ENCODE peak calls at places on chromosomes 4 and X, in ten cellular contexts. One of them, this sample, is unnamed. For H3K4me1, the result is how much of the 10 kb centered on the place peaks cover.

GRCh38 chrX:68571292-68572256 is 72.7 kb downstream of the YIPF6 start:
- DNase-seq in body of pancreas: no peak
- DNase-seq in heart left ventricle: no peak
- DNase-seq in IMR-90: peak
- DNase-seq in astrocyte: peak
- DNase-seq in ascending aorta: no peak
- DNase-seq in tibial artery: no peak
- DNase-seq in transverse colon: no peak
- DNase-seq in HCT116: peak
- DNase-seq in adrenal gland: no peak
- DNase-seq in this sample: peak

GRCh38 chr4:133493776-133494175 is 344.7 kb downstream of the PCDH10 start:
- DNase-seq in body of pancreas: no peak
- DNase-seq in heart left ventricle: no peak
- DNase-seq in IMR-90: no peak
- DNase-seq in astrocyte: peak
- DNase-seq in ascending aorta: no peak
- DNase-seq in tibial artery: no peak
- DNase-seq in transverse colon: no peak
- DNase-seq in HCT116: no peak
- DNase-seq in adrenal gland: no peak
- DNase-seq in this sample: no peak

GRCh38 chr4:113073614-113074013 is 24.2 kb downstream of the ANK2 start:
- DNase-seq in body of pancreas: no peak
- DNase-seq in heart left ventricle: no peak
- DNase-seq in IMR-90: no peak
- DNase-seq in astrocyte: no peak
- DNase-seq in ascending aorta: no peak
- DNase-seq in tibial artery: no peak
- DNase-seq in transverse colon: no peak
- DNase-seq in HCT116: no peak
- DNase-seq in adrenal gland: no peak
- DNase-seq in this sample: no peak

GRCh38 chr4:82799006-82799881 is 648 bp upstream of the SCD5 start:
- DNase-seq in body of pancreas: peak
- DNase-seq in heart left ventricle: no peak
- DNase-seq in IMR-90: no peak
- DNase-seq in astrocyte: no peak
- DNase-seq in ascending aorta: no peak
- DNase-seq in tibial artery: no peak
- DNase-seq in transverse colon: peak
- DNase-seq in HCT116: no peak
- DNase-seq in adrenal gland: no peak
- DNase-seq in this sample: peak

GRCh38 chr4:55251352-55251751 is 94.7 kb upstream of the SRD5A3 start:
- DNase-seq in body of pancreas: no peak
- DNase-seq in heart left ventricle: no peak
- DNase-seq in IMR-90: no peak
- DNase-seq in astrocyte: no peak
- DNase-seq in ascending aorta: no peak
- DNase-seq in tibial artery: no peak
- DNase-seq in transverse colon: no peak
- DNase-seq in HCT116: no peak
- DNase-seq in adrenal gland: no peak
- DNase-seq in this sample: no peak

GRCh38 chr4:163344147-163345050 is 707 bp downstream of the NPY5R start:
- DNase-seq in body of pancreas: peak
- DNase-seq in heart left ventricle: no peak
- DNase-seq in IMR-90: no peak
- DNase-seq in astrocyte: no peak
- DNase-seq in ascending aorta: no peak
- DNase-seq in tibial artery: no peak
- DNase-seq in transverse colon: no peak
- DNase-seq in HCT116: no peak
- DNase-seq in adrenal gland: no peak
- DNase-seq in this sample: no peak

GRCh38 chrX:130793966-130794365 is 109.0 kb downstream of the ENOX2 start:
- DNase-seq in body of pancreas: no peak
- DNase-seq in heart left ventricle: no peak
- DNase-seq in IMR-90: no peak
- DNase-seq in astrocyte: no peak
- DNase-seq in ascending aorta: no peak
- DNase-seq in tibial artery: no peak
- DNase-seq in transverse colon: no peak
- DNase-seq in HCT116: no peak
- DNase-seq in adrenal gland: no peak
- DNase-seq in this sample: no peak

GRCh38 chr4:28490669-28491068 is 1630.0 kb downstream of the STIM2 start:
- DNase-seq in body of pancreas: no peak
- DNase-seq in heart left ventricle: no peak
- DNase-seq in IMR-90: peak
- DNase-seq in astrocyte: peak
- DNase-seq in ascending aorta: no peak
- DNase-seq in tibial artery: no peak
- DNase-seq in transverse colon: no peak
- DNase-seq in HCT116: no peak
- DNase-seq in adrenal gland: no peak
- DNase-seq in this sample: no peak

GRCh38 chrX:149531599-149531998 is 9.2 kb upstream of the EOLA1 start:
- DNase-seq in body of pancreas: no peak
- DNase-seq in heart left ventricle: no peak
- DNase-seq in IMR-90: no peak
- DNase-seq in astrocyte: no peak
- DNase-seq in ascending aorta: no peak
- DNase-seq in tibial artery: no peak
- DNase-seq in transverse colon: no peak
- DNase-seq in HCT116: no peak
- DNase-seq in adrenal gland: no peak
- DNase-seq in this sample: peak

GRCh38 chrX:133362538-133362937 is 52.8 kb downstream of the GPC4 start:
- DNase-seq in body of pancreas: no peak
- DNase-seq in heart left ventricle: no peak
- DNase-seq in IMR-90: no peak
- DNase-seq in astrocyte: no peak
- DNase-seq in ascending aorta: no peak
- DNase-seq in tibial artery: no peak
- DNase-seq in transverse colon: no peak
- DNase-seq in HCT116: no peak
- DNase-seq in adrenal gland: no peak
- DNase-seq in this sample: no peak
- H3K4me1 ChIP-seq in body of pancreas: under half
- H3K4me1 ChIP-seq in heart left ventricle: under half
- H3K4me1 ChIP-seq in IMR-90: under half
- H3K4me1 ChIP-seq in astrocyte: under half
- H3K4me1 ChIP-seq in ascending aorta: under half
- H3K4me1 ChIP-seq in tibial artery: under half
- H3K4me1 ChIP-seq in transverse colon: under half
- H3K4me1 ChIP-seq in HCT116: under half
- H3K4me1 ChIP-seq in adrenal gland: under half
- H3K4me1 ChIP-seq in this sample: under half

GRCh38 chrX:1491851-1492349 is 39.2 kb upstream of the ASMTL start:
- DNase-seq in body of pancreas: no peak
- DNase-seq in heart left ventricle: no peak
- DNase-seq in IMR-90: no peak
- DNase-seq in astrocyte: no peak
- DNase-seq in ascending aorta: no peak
- DNase-seq in tibial artery: no peak
- DNase-seq in transverse colon: no peak
- DNase-seq in HCT116: peak
- DNase-seq in adrenal gland: no peak
- DNase-seq in this sample: peak

GRCh38 chrX:1493877-1494510 is 41.3 kb upstream of the ASMTL start:
- DNase-seq in body of pancreas: no peak
- DNase-seq in heart left ventricle: peak
- DNase-seq in IMR-90: no peak
- DNase-seq in astrocyte: no peak
- DNase-seq in ascending aorta: no peak
- DNase-seq in tibial artery: no peak
- DNase-seq in transverse colon: peak
- DNase-seq in HCT116: no peak
- DNase-seq in adrenal gland: no peak
- DNase-seq in this sample: peak

GRCh38 chrX:1492421-1493012 is 39.8 kb upstream of the ASMTL start:
- DNase-seq in body of pancreas: no peak
- DNase-seq in heart left ventricle: no peak
- DNase-seq in IMR-90: no peak
- DNase-seq in astrocyte: no peak
- DNase-seq in ascending aorta: no peak
- DNase-seq in tibial artery: no peak
- DNase-seq in transverse colon: no peak
- DNase-seq in HCT116: no peak
- DNase-seq in adrenal gland: no peak
- DNase-seq in this sample: no peak

GRCh38 chrX:1496076-1496475 is 40.9 kb downstream of the P2RY8 start:
- DNase-seq in body of pancreas: no peak
- DNase-seq in heart left ventricle: no peak
- DNase-seq in IMR-90: no peak
- DNase-seq in astrocyte: no peak
- DNase-seq in ascending aorta: no peak
- DNase-seq in tibial artery: no peak
- DNase-seq in transverse colon: no peak
- DNase-seq in HCT116: no peak
- DNase-seq in adrenal gland: no peak
- DNase-seq in this sample: no peak

GRCh38 chrX:1493317-1493856 is 40.7 kb upstream of the ASMTL start:
- DNase-seq in body of pancreas: no peak
- DNase-seq in heart left ventricle: no peak
- DNase-seq in IMR-90: no peak
- DNase-seq in astrocyte: no peak
- DNase-seq in ascending aorta: no peak
- DNase-seq in tibial artery: no peak
- DNase-seq in transverse colon: no peak
- DNase-seq in HCT116: no peak
- DNase-seq in adrenal gland: no peak
- DNase-seq in this sample: peak
- H3K4me1 ChIP-seq in body of pancreas: under half
- H3K4me1 ChIP-seq in heart left ventricle: under half
- H3K4me1 ChIP-seq in IMR-90: under half
- H3K4me1 ChIP-seq in astrocyte: under half
- H3K4me1 ChIP-seq in ascending aorta: under half
- H3K4me1 ChIP-seq in tibial artery: under half
- H3K4me1 ChIP-seq in transverse colon: under half
- H3K4me1 ChIP-seq in HCT116: under half
- H3K4me1 ChIP-seq in adrenal gland: under half
- H3K4me1 ChIP-seq in this sample: half or more

DNA sequence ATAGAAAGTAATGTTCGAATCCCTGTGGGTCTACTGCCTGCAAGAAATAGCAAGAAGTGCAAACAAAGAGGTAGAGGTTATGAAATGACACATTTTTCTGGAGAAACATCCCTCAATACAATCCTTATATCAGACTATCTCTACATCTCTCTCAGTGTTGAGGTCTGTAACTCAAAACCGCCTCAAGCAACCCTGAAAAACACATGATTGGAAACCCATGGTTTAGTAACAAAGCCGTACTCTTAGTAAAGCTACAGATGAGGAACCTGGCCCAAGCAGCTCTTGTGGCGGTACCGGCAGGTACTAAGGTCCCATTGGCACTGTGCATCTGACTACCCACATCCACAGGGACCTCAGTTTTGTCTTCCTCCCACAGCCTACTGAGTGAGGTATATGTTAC is 53.9 kb downstream of the IRF2 start:
- DNase-seq in body of pancreas: no peak
- DNase-seq in heart left ventricle: no peak
- DNase-seq in IMR-90: no peak
- DNase-seq in astrocyte: no peak
- DNase-seq in ascending aorta: no peak
- DNase-seq in tibial artery: no peak
- DNase-seq in transverse colon: no peak
- DNase-seq in HCT116: no peak
- DNase-seq in adrenal gland: no peak
- DNase-seq in this sample: no peak
- H3K4me1 ChIP-seq in body of pancreas: under half
- H3K4me1 ChIP-seq in heart left ventricle: under half
- H3K4me1 ChIP-seq in IMR-90: under half
- H3K4me1 ChIP-seq in astrocyte: under half
- H3K4me1 ChIP-seq in ascending aorta: under half
- H3K4me1 ChIP-seq in tibial artery: under half
- H3K4me1 ChIP-seq in transverse colon: under half
- H3K4me1 ChIP-seq in HCT116: under half
- H3K4me1 ChIP-seq in adrenal gland: under half
- H3K4me1 ChIP-seq in this sample: under half

DNA sequence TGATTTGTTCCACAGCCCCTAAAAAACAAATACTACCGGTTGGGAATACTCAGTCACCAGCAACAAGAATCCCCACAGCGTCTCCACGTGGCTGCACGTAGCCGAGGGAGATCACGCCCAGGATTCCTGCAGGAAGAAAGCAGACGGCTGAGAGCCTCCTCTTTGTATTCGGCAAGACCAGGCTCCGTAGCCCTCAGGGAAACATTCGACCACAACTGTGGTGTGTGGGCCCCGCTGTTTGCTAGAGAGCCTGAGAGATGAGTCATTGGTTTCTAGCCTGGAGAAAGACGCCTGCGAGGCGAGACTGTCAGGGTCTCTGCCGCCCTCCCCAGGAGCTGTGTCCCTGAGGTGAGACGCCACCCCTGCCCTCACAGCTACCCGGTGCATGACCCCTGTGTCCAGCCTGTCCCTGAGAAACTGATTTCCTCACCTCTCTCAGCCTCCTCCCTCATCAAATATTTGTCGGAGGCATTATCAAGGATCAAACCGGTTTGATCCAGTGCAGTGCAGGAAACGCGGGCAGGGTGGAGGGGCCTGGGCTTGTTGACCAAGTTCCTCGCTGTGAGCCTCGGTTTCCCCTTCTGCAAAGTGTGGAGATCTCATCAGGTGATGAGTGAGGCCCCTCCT is 4.7 kb upstream of the S100P start:
- DNase-seq in body of pancreas: no peak
- DNase-seq in heart left ventricle: no peak
- DNase-seq in IMR-90: peak
- DNase-seq in astrocyte: peak
- DNase-seq in ascending aorta: no peak
- DNase-seq in tibial artery: no peak
- DNase-seq in transverse colon: peak
- DNase-seq in HCT116: peak
- DNase-seq in adrenal gland: no peak
- DNase-seq in this sample: no peak
- H3K4me1 ChIP-seq in body of pancreas: under half
- H3K4me1 ChIP-seq in heart left ventricle: under half
- H3K4me1 ChIP-seq in IMR-90: under half
- H3K4me1 ChIP-seq in astrocyte: under half
- H3K4me1 ChIP-seq in ascending aorta: under half
- H3K4me1 ChIP-seq in tibial artery: under half
- H3K4me1 ChIP-seq in transverse colon: under half
- H3K4me1 ChIP-seq in HCT116: under half
- H3K4me1 ChIP-seq in adrenal gland: under half
- H3K4me1 ChIP-seq in this sample: under half

This sample was measured in Karpas-422.